ENCODE peak calls at places on chromosomes 1 and 21, in six cellular contexts. D is PC-3, G is Caco-2, M is transverse colon, X is tibial artery, C is BE2C. O is an unnamed sample. For H3K4me1 and H3K9me3, the result is how much of the 10 kb centered on the place peaks cover.

GRCh38 chr21:15771311-15771710 is 41.5 kb downstream of the USP25 start:
- DNase-seq in D (no peak), G (no peak), M (no peak), X (no peak), C (no peak), O (no peak)

GRCh38 chr1:15732686-15733081 is 3.4 kb upstream of the SLC25A34 start:
- DNase-seq in D (no peak), G (no peak), M (no peak), X (no peak), C (no peak), O (no peak)

GRCh38 chr1:11337536-11338350 is 64.7 kb downstream of the UBIAD1 start:
- DNase-seq in D (peak), G (no peak), M (peak), X (no peak), C (peak), O (no peak)

GRCh38 chr1:115436596-115436995 is 98.5 kb upstream of the NGF start:
- DNase-seq in D (no peak), G (no peak), M (no peak), X (no peak), C (no peak), O (no peak)

GRCh38 chr1:156100205-156100995 is 14.1 kb upstream of the LMNA start:
- DNase-seq in D (peak), G (no peak), M (peak), X (no peak), C (no peak), O (no peak)

GRCh38 chr1:17023573-17023972 is 11.8 kb upstream of the ATP13A2 start:
- DNase-seq in D (no peak), G (no peak), M (no peak), X (no peak), C (no peak), O (no peak)

GRCh38 chr21:44708213-44708865 is 3.0 kb downstream of the TSPEAR start:
- DNase-seq in D (no peak), G (no peak), M (no peak), X (peak), C (no peak), O (no peak)

GRCh38 chr1:14599787-14600186 is 1.3 kb downstream of the KAZN start:
- DNase-seq in D (no peak), G (no peak), M (no peak), X (no peak), C (no peak), O (no peak)

GRCh38 chr1:1213919-1214599 is at the start of gene TNFRSF4:
- DNase-seq in D (no peak), G (no peak), M (no peak), X (no peak), C (peak), O (no peak)

GRCh38 chr1:27934818-27935549 is at the start of gene SMPDL3B:
- DNase-seq in D (peak), G (peak), M (peak), X (no peak), C (no peak), O (no peak)

GRCh38 chr1:65470766-65471165 is 50.3 kb downstream of the LEPR start:
- DNase-seq in D (no peak), G (no peak), M (no peak), X (no peak), C (no peak), O (no peak)

GRCh38 chr21:31558839-31559367 is 100.6 kb upstream of the SOD1 start:
- DNase-seq in D (peak), G (peak), M (peak), X (no peak), C (peak), O (peak)

GRCh38 chr1:172487550-172487949 is 43.7 kb upstream of the PIGC start:
- DNase-seq in D (no peak), G (no peak), M (no peak), X (no peak), C (no peak), O (no peak)

GRCh38 chr1:66275601-66276023 is 258.3 kb upstream of the SGIP1 start:
- DNase-seq in D (no peak), G (no peak), M (peak), X (no peak), C (no peak), O (no peak)

GRCh38 chr1:117838911-117839310 is 90.5 kb downstream of the GDAP2 start:
- DNase-seq in D (peak), G (no peak), M (no peak), X (no peak), C (no peak), O (no peak)

GRCh38 chr1:181936768-181937581 is 124.5 kb downstream of the ZNF648 start:
- DNase-seq in D (peak), G (peak), M (peak), X (no peak), C (peak), O (no peak)

GRCh38 chr1:70919924-70920323 is 127.7 kb downstream of the PTGER3 start:
- DNase-seq in D (no peak), G (no peak), M (no peak), X (no peak), C (no peak), O (no peak)

GRCh38 chr1:89065077-89065868 is at the start of gene GBP1:
- DNase-seq in D (peak), G (no peak), M (no peak), X (no peak), C (no peak), O (no peak)

GRCh38 chr21:34157456-34158025 is 84.2 kb downstream of the MRPS6 start:
- DNase-seq in D (no peak), G (no peak), M (no peak), X (no peak), C (no peak), O (no peak)

GRCh38 chr1:245212221-245212710 is 57.5 kb downstream of the KIF26B start:
- DNase-seq in D (no peak), G (no peak), M (no peak), X (no peak), C (no peak), O (no peak)

GRCh38 chr21:37475186-37475868 is 108.8 kb downstream of the DYRK1A start:
- DNase-seq in D (no peak), G (no peak), M (no peak), X (no peak), C (no peak), O (no peak)

GRCh38 chr1:229316166-229316565 is 26.7 kb downstream of the CCSAP start:
- DNase-seq in D (no peak), G (no peak), M (no peak), X (no peak), C (no peak), O (no peak)

GRCh38 chr1:229323885-229324553 is 18.8 kb downstream of the CCSAP start:
- DNase-seq in D (no peak), G (no peak), M (no peak), X (no peak), C (no peak), O (no peak)

GRCh38 chr1:229323205-229323604 is 19.6 kb downstream of the CCSAP start:
- DNase-seq in D (no peak), G (no peak), M (no peak), X (no peak), C (no peak), O (no peak)

GRCh38 chr1:229318056-229318455 is 24.8 kb downstream of the CCSAP start:
- DNase-seq in D (no peak), G (no peak), M (no peak), X (no peak), C (no peak), O (no peak)

GRCh38 chr1:229319487-229319886 is 23.4 kb downstream of the CCSAP start:
- DNase-seq in D (no peak), G (no peak), M (no peak), X (no peak), C (no peak), O (no peak)
- H3K4me3 ChIP-seq in D (no peak), G (no peak), M (no peak), X (no peak), C (no peak), O (no peak)

GRCh38 chr1:153552335-153552734 is 3.3 kb upstream of the S100A3 start:
- DNase-seq in D (no peak), G (peak), M (peak), X (peak), C (no peak), O (no peak)

GRCh38 chr1:153550827-153551512 is 1.9 kb upstream of the S100A3 start:
- DNase-seq in D (no peak), G (no peak), M (peak), X (peak), C (no peak), O (peak)

GRCh38 chr1:153549741-153550397 is 811 bp upstream of the S100A3 start:
- DNase-seq in D (no peak), G (no peak), M (peak), X (peak), C (no peak), O (peak)

GRCh38 chr1:153548722-153549695 is at the start of gene S100A3:
- DNase-seq in D (peak), G (no peak), M (peak), X (peak), C (peak), O (peak)

DNA sequence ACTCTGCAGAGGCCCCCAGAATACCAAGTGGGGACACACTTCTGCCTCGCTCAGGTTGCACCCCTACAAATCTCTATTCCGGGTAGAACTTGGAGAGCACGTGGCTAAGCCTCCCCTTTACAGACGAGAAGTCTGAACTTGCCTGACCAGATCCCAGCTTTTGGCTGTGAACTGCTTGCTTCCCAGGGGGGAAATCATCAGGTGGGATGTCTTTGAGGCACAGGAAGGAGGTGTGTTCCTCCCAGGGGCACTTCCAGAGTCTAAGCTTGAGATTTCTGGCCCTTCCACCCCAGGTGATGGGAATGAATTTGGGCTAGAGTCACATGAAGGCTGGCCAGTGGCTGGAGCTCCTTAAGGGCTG is 1.3 kb upstream of the S100A3 start:
- DNase-seq in D (no peak), G (no peak), M (no peak), X (no peak), C (no peak), O (peak)
- H3K4me1 ChIP-seq in D (under half), G (half or more), M (under half), X (half or more), C (under half), O (half or more)

DNA sequence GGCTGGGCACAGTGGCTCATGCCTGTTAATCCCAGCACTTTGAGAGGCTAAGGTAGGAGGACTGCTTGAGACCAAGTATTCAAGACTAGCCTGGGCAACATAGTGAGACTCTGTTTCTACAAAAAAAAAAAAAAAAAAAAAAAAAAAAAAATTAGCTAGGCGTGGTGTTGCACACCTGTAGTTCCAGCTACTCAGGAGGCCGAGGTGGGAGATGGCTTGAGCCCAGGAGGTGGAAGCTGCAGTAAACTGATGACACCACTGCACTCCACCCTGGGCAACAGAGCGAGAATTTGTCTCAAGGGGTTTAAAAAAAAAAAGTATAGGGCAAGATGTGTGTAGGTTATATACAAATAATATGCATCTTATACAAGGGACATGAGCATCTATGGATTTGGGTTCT is 2.6 kb downstream of the TDRKH start:
- DNase-seq in D (no peak), G (no peak), M (no peak), X (no peak), C (no peak), O (no peak)
- H3K9me3 ChIP-seq in D (under half), G (under half), M (under half), X (under half), C (under half), O (under half)

GRCh38 chr1:33036526-33037503 is at the start of gene AK2:
- DNase-seq in D (peak), G (peak), M (peak), X (peak), C (peak), O (peak)
- H3K4me3 ChIP-seq in D (peak), G (peak), M (peak), X (peak), C (peak), O (peak)

GRCh38 chr1:41901551-41901950 is 17.2 kb downstream of the HIVEP3 start:
- DNase-seq in D (no peak), G (no peak), M (no peak), X (no peak), C (no peak), O (no peak)

GRCh38 chr1:41895552-41895951 is 23.2 kb downstream of the HIVEP3 start:
- DNase-seq in D (peak), G (no peak), M (no peak), X (no peak), C (no peak), O (peak)

GRCh38 chr1:41894778-41895483 is 23.8 kb downstream of the HIVEP3 start:
- DNase-seq in D (no peak), G (no peak), M (no peak), X (no peak), C (no peak), O (no peak)

GRCh38 chr1:41900611-41901444 is 17.9 kb downstream of the HIVEP3 start:
- DNase-seq in D (peak), G (peak), M (peak), X (no peak), C (no peak), O (no peak)

DNA sequence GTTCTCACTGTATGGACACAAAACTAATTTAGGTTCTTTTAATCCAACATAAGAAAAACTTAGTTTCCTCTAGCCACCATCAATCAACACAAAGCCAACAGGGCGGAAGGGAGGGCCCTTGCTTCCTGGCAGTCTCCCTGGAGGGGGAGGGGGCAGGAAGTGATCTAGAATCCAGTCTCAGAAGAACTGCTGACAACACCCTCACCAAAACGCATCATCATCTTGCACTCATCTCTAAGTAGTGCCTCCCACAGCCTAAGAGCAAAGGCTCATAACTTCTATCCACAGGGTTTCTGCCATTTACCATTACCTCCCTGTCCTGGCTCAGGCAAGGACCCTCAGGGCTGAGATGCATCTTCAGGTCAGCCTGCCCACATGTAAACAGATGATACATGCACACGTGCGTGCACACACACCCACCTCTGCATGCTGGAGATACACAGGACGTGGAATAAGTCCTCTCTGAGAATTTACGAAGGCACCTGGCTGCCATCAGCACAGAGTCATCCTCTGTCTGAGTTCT is 20.5 kb downstream of the HIVEP3 start:
- DNase-seq in D (peak), G (no peak), M (peak), X (no peak), C (no peak), O (no peak)
- H3K4me1 ChIP-seq in D (half or more), G (under half), M (under half), X (under half), C (under half), O (under half)

GRCh38 chr1:76640092-76640491 is 227.2 kb upstream of the ST6GALNAC5 start:
- DNase-seq in D (peak), G (no peak), M (no peak), X (no peak), C (no peak), O (no peak)

GRCh38 chr1:76640723-76641122 is 226.6 kb upstream of the ST6GALNAC5 start:
- DNase-seq in D (no peak), G (no peak), M (no peak), X (no peak), C (no peak), O (no peak)

GRCh38 chr1:76639181-76639580 is 228.1 kb upstream of the ST6GALNAC5 start:
- DNase-seq in D (no peak), G (no peak), M (no peak), X (no peak), C (no peak), O (no peak)

DNA sequence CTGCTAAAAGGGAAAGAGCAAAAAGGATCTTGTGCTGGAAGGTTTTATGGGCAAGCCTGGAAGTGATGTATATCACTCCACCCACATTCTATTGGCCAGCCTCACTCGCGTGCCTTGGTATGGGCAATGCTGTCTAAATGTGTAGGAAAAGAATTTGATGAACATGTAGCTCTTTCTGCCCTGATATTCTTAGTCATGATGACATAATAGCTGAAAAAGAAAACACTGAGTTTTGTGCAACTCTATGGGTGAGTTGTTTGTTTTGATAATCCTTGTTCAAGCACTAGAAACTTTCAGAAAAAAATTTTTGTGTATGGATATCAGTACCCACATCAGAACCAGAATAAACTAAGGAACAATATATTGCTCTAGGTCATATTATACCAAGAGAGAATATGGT is 231.5 kb upstream of the ST6GALNAC5 start:
- DNase-seq in D (no peak), G (no peak), M (no peak), X (no peak), C (no peak), O (no peak)
- H3K9me3 ChIP-seq in D (under half), G (under half), M (under half), X (under half), C (under half), O (under half)